ENCODE peak calls at places on chromosomes 6 and 20, in eight cellular contexts. Z is NCI-H1436; J is germinal center; C is hypothalamus; E is stimulated activated CD4-positive, alpha-beta T cell treated with anti-CD3 and anti-CD28 coated beads, TNF-alpha, amount 100 ng/mL, for 24 hours; T is effector memory CD4-positive, alpha-beta T cell; S is HFF-Myc; H is GM10248. P is an unnamed sample.
A peak's percentile ranks its signal among the peaks of the same experiment; 100 is the strongest.

GRCh38 chr6:31272856-31273626 is 1.1 kb upstream of the HLA-C start:
- DNase-seq in S (no peak), Z (no peak), H (no peak), C (no peak), E (no peak), J (no peak), T (no peak), P (no peak)

GRCh38 chr20:17806739-17807441 is 107.1 kb downstream of the BANF2 start:
- DNase-seq in C (no peak), H (no peak), Z (no peak), T (no peak), S (peak; percentile 66), E (no peak), J (no peak), P (no peak)

GRCh38 chr6:150301871-150302800 is 66.7 kb upstream of the IYD start:
- DNase-seq in T (no peak), S (no peak), C (no peak), J (no peak), H (peak; percentile 37), E (no peak), Z (no peak), P (no peak)

GRCh38 chr6:42932412-42932811 is 3.1 kb downstream of the CNPY3 start:
- DNase-seq in H (no peak), E (no peak), S (no peak), J (no peak), T (no peak), Z (no peak), C (no peak), P (no peak)

GRCh38 chr20:46118481-46119020 is 437 bp downstream of the CD40 start:
- DNase-seq in S (no peak), E (no peak), H (peak; percentile 53), T (no peak), J (peak; percentile 57), C (no peak), Z (no peak), P (no peak)

GRCh38 chr20:15359056-15359455 is 1021.6 kb upstream of the FLRT3 start:
- DNase-seq in T (no peak), E (no peak), S (no peak), J (no peak), H (no peak), Z (no peak), C (no peak), P (no peak)

GRCh38 chr20:47926731-47927130 is 141.4 kb upstream of the SULF2 start:
- DNase-seq in S (no peak), E (no peak), J (no peak), Z (no peak), C (no peak), T (no peak), H (no peak), P (no peak)

GRCh38 chr6:52312461-52312860 is 27.9 kb upstream of the MCM3 start:
- DNase-seq in C (no peak), Z (no peak), S (no peak), J (no peak), H (no peak), T (no peak), E (no peak), P (no peak)

GRCh38 chr20:63315240-63315981 is 22.4 kb downstream of the COL20A1 start:
- DNase-seq in T (no peak), J (no peak), S (no peak), C (no peak), E (no peak), Z (no peak), H (no peak), P (no peak)

GRCh38 chr6:46808806-46809205 is 15.6 kb downstream of the MEP1A start:
- DNase-seq in E (no peak), Z (no peak), T (no peak), C (no peak), H (no peak), J (no peak), S (no peak), P (no peak)

GRCh38 chr20:3818155-3819151 is 1.9 kb upstream of the AP5S1 start:
- DNase-seq in C (peak; percentile 16), S (peak; percentile 85), T (no peak), J (no peak), H (peak; percentile 65), E (no peak), Z (peak; percentile 51), P (no peak)

GRCh38 chr6:90469906-90470305 is 117.0 kb downstream of the MAP3K7 start:
- DNase-seq in J (no peak), S (no peak), Z (no peak), H (no peak), T (no peak), E (no peak), C (no peak), P (no peak)

GRCh38 chr6:127119361-127120108 is 1.1 kb downstream of the RSPO3 start:
- DNase-seq in Z (no peak), J (peak; percentile 22), E (no peak), T (no peak), H (peak; percentile 50), S (no peak), C (no peak), P (no peak)

GRCh38 chr6:20946037-20946436 is 411.8 kb downstream of the CDKAL1 start:
- DNase-seq in Z (no peak), J (no peak), T (no peak), E (no peak), H (peak; percentile 34), C (no peak), S (no peak), P (no peak)

GRCh38 chr6:134757911-134758361 is 192.0 kb downstream of the ALDH8A1 start:
- DNase-seq in T (no peak), E (no peak), J (no peak), Z (no peak), H (no peak), S (no peak), C (no peak), P (no peak)

GRCh38 chr20:41150664-41151063 is 13.3 kb downstream of the PLCG1 start:
- DNase-seq in Z (no peak), E (no peak), S (no peak), T (peak; percentile 28), C (no peak), J (no peak), H (no peak), P (no peak)

GRCh38 chr20:38692436-38693411 is 31.6 kb upstream of the SLC32A1 start:
- DNase-seq in J (peak; percentile 20), E (peak; percentile 8), C (peak; percentile 45), Z (peak; percentile 53), S (peak; percentile 52), H (peak; percentile 50), T (peak; percentile 13), P (peak; percentile 6)

GRCh38 chr20:48999890-49000870 is 45.9 kb upstream of the CSE1L start:
- DNase-seq in Z (no peak), C (no peak), J (no peak), S (no peak), E (no peak), H (no peak), T (no peak), P (no peak)

GRCh38 chr6:16236009-16236501 is 2.3 kb upstream of the GMPR start:
- DNase-seq in Z (no peak), S (no peak), T (no peak), H (no peak), E (no peak), C (no peak), J (no peak), P (no peak)

GRCh38 chr20:54209216-54209813 is 1.4 kb downstream of the PFDN4 start:
- DNase-seq in J (no peak), Z (no peak), C (no peak), T (no peak), H (no peak), E (no peak), S (no peak), P (no peak)

GRCh38 chr6:75203721-75204120 is 2.1 kb downstream of the COL12A1 start:
- DNase-seq in T (no peak), H (no peak), E (no peak), S (no peak), J (no peak), Z (no peak), C (no peak), P (no peak)

GRCh38 chr6:137166247-137167098 is 7.0 kb downstream of the IL22RA2 start:
- DNase-seq in Z (no peak), C (no peak), J (no peak), H (no peak), S (no peak), T (no peak), E (no peak), P (no peak)

GRCh38 chr6:160455484-160456213 is 107.5 kb downstream of the SLC22A3 start:
- DNase-seq in T (peak; percentile 56), H (peak; percentile 67), J (peak; percentile 67), S (no peak), C (peak; percentile 44), E (peak; percentile 53), Z (peak; percentile 8), P (peak; percentile 41)

GRCh38 chr20:13525225-13525940 is 113.3 kb downstream of the TASP1 start:
- DNase-seq in Z (no peak), S (peak; percentile 97), T (no peak), J (no peak), E (no peak), H (no peak), C (no peak), P (no peak)

GRCh38 chr6:14552891-14553290 is 435.3 kb downstream of the CD83 start:
- DNase-seq in C (no peak), J (no peak), T (no peak), E (no peak), H (no peak), Z (no peak), S (no peak), P (no peak)

GRCh38 chr6:119566546-119567263 is 217.1 kb upstream of the MAN1A1 start:
- DNase-seq in S (no peak), T (no peak), Z (no peak), C (no peak), J (no peak), E (no peak), H (no peak), P (peak; percentile 7)

GRCh38 chr6:92495246-92495645 is 924.1 kb downstream of the EPHA7 start:
- DNase-seq in C (no peak), S (no peak), E (no peak), T (no peak), H (no peak), J (no peak), Z (no peak), P (no peak)

GRCh38 chr6:27810768-27811298 is 101.4 kb downstream of the OR2B2 start:
- DNase-seq in E (no peak), H (no peak), S (no peak), J (no peak), Z (no peak), C (no peak), T (no peak), P (no peak)

GRCh38 chr20:63509088-63509564 is 10.2 kb upstream of the EEF1A2 start:
- DNase-seq in E (no peak), Z (peak; percentile 28), J (no peak), C (no peak), T (no peak), S (no peak), H (no peak), P (no peak)

P was measured in occipital lobe.